ENCODE peak calls at places on chromosomes 1 and 21, in eight cellular contexts. Q is lower lobe of right lung, U is fibroblast of villous mesenchyme, W is adrenal gland, X is GM12878, B is kidney, T is bronchial epithelial cell, L is body of pancreas. J is an unnamed sample.

GRCh38 chr1:93575586-93576271 is 105.9 kb downstream of the BCAR3 start:
- DNase-seq in Q (no peak), U (no peak), W (no peak), X (no peak), B (no peak), T (peak), L (no peak), J (no peak)

GRCh38 chr21:28633803-28634572 is 358.7 kb downstream of the LTN1 start:
- DNase-seq in Q (no peak), U (peak), W (no peak), X (no peak), B (no peak), T (peak), L (no peak), J (no peak)

GRCh38 chr1:7575041-7575400 is 196.1 kb upstream of the VAMP3 start:
- DNase-seq in Q (no peak), U (no peak), W (no peak), X (no peak), B (no peak), T (no peak), L (no peak), J (no peak)

GRCh38 chr1:212167098-212167497 is 118.1 kb upstream of the PPP2R5A start:
- DNase-seq in Q (no peak), U (peak), W (peak), X (no peak), B (no peak), T (no peak), L (no peak), J (no peak)

GRCh38 chr1:245969274-245969673 is 537.8 kb downstream of the SMYD3 start:
- DNase-seq in Q (no peak), U (peak), W (no peak), X (no peak), B (no peak), T (peak), L (no peak), J (no peak)

GRCh38 chr1:225450491-225451191 is 22.8 kb upstream of the LBR start:
- DNase-seq in Q (peak), U (no peak), W (no peak), X (no peak), B (peak), T (no peak), L (no peak), J (no peak)

GRCh38 chr21:45455321-45456013 is 50.5 kb downstream of the COL18A1 start:
- DNase-seq in Q (no peak), U (peak), W (no peak), X (no peak), B (peak), T (peak), L (no peak), J (no peak)

GRCh38 chr1:218165687-218166088 is 119.4 kb upstream of the RRP15 start:
- DNase-seq in Q (no peak), U (peak), W (no peak), X (no peak), B (no peak), T (no peak), L (no peak), J (no peak)

GRCh38 chr1:119353851-119354250 is 14.7 kb upstream of the HAO2 start:
- DNase-seq in Q (no peak), U (no peak), W (no peak), X (no peak), B (no peak), T (no peak), L (no peak), J (no peak)

GRCh38 chr21:45515241-45516061 is 26.8 kb downstream of the SLC19A1 start:
- DNase-seq in Q (peak), U (no peak), W (no peak), X (no peak), B (peak), T (no peak), L (no peak), J (no peak)

GRCh38 chr1:2279210-2279639 is 51.1 kb downstream of the SKI start:
- DNase-seq in Q (peak), U (peak), W (no peak), X (no peak), B (peak), T (no peak), L (no peak), J (no peak)

GRCh38 chr1:243440406-243440805 is 184.6 kb downstream of the SDCCAG8 start:
- DNase-seq in Q (no peak), U (no peak), W (no peak), X (no peak), B (no peak), T (no peak), L (no peak), J (no peak)

GRCh38 chr1:77319036-77319705 is 37.4 kb downstream of the AK5 start:
- DNase-seq in Q (no peak), U (no peak), W (no peak), X (no peak), B (no peak), T (no peak), L (no peak), J (no peak)
- H3K4me3 ChIP-seq in Q (no peak), U (no peak), W (no peak), X (no peak), B (no peak), T (no peak), L (no peak), J (no peak)

GRCh38 chr1:178530520-178530919 is 17.6 kb downstream of the TEX35 start:
- DNase-seq in Q (no peak), U (no peak), W (no peak), X (no peak), B (no peak), T (no peak), L (no peak), J (no peak)

GRCh38 chr1:178528219-178528962 is 15.5 kb downstream of the TEX35 start:
- DNase-seq in Q (no peak), U (no peak), W (no peak), X (no peak), B (no peak), T (no peak), L (no peak), J (no peak)

GRCh38 chr1:178530037-178530402 is 17.1 kb downstream of the TEX35 start:
- DNase-seq in Q (no peak), U (peak), W (no peak), X (no peak), B (no peak), T (peak), L (no peak), J (no peak)

GRCh38 chr1:178528963-178529355 is 16.1 kb downstream of the TEX35 start:
- DNase-seq in Q (no peak), U (no peak), W (no peak), X (no peak), B (no peak), T (no peak), L (no peak), J (no peak)

GRCh38 chr1:178529364-178530036 is 16.6 kb downstream of the TEX35 start:
- DNase-seq in Q (no peak), U (no peak), W (no peak), X (no peak), B (no peak), T (peak), L (no peak), J (no peak)
- TF ChIP-seq CTCF in Q (no peak), U (no peak), W (no peak), X (no peak), B (no peak), T (no peak), L (no peak), J (no peak)

GRCh38 chr1:159830737-159831136 is 4.1 kb downstream of the SLAMF8 start:
- DNase-seq in Q (no peak), U (no peak), W (no peak), X (no peak), B (no peak), T (no peak), L (no peak), J (no peak)

GRCh38 chr1:159829822-159830455 is 3.3 kb downstream of the SLAMF8 start:
- DNase-seq in Q (no peak), U (peak), W (peak), X (no peak), B (peak), T (peak), L (no peak), J (no peak)

GRCh38 chr1:159832309-159832708 is 5.6 kb downstream of the SLAMF8 start:
- DNase-seq in Q (no peak), U (no peak), W (no peak), X (no peak), B (no peak), T (no peak), L (no peak), J (no peak)

GRCh38 chr1:159828916-159829634 is 2.4 kb downstream of the SLAMF8 start:
- DNase-seq in Q (peak), U (no peak), W (peak), X (peak), B (peak), T (no peak), L (peak), J (peak)

DNA sequence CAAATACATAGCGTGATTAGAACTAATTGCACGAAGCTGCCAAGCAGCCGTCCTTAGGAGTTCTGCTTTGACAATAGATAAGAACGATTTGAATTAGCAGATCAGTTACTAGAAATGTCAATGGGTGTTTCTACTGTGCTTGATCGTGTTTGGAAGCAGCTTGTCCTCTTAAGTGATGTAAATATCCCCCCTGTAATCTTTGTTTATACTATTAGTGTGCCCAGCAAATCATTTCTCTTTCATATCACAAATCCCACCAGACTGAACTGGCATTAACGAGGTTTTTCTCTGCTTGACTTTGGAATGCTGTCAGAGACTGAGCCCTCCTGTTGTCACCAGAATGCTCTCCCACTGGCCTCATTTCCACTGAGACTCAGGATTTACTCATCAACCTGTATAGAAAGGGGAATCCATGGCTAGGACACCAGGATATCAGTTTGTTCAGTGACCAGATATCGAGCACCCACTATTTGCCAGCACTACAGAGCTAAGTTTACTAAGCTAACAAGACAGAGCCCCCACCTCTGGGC is 5.1 kb downstream of the SLAMF8 start:
- DNase-seq in Q (no peak), U (no peak), W (no peak), X (no peak), B (no peak), T (no peak), L (no peak), J (no peak)
- H3K4me3 ChIP-seq in Q (no peak), U (no peak), W (no peak), X (no peak), B (no peak), T (no peak), L (no peak), J (no peak)

GRCh38 chr1:47527653-47528272 is 89.9 kb downstream of the FOXD2 start:
- DNase-seq in Q (no peak), U (no peak), W (no peak), X (no peak), B (no peak), T (peak), L (peak), J (peak)
- TF ChIP-seq CTCF in Q (peak), U (peak), W (no peak), X (peak), B (peak), T (peak), L (peak), J (peak)

GRCh38 chr1:203199481-203200058 is 13.1 kb upstream of the CHI3L1 start:
- DNase-seq in Q (no peak), U (no peak), W (no peak), X (no peak), B (no peak), T (no peak), L (no peak), J (no peak)
- H3K4me3 ChIP-seq in Q (no peak), U (no peak), W (no peak), X (no peak), B (no peak), T (no peak), L (no peak), J (no peak)

DNA sequence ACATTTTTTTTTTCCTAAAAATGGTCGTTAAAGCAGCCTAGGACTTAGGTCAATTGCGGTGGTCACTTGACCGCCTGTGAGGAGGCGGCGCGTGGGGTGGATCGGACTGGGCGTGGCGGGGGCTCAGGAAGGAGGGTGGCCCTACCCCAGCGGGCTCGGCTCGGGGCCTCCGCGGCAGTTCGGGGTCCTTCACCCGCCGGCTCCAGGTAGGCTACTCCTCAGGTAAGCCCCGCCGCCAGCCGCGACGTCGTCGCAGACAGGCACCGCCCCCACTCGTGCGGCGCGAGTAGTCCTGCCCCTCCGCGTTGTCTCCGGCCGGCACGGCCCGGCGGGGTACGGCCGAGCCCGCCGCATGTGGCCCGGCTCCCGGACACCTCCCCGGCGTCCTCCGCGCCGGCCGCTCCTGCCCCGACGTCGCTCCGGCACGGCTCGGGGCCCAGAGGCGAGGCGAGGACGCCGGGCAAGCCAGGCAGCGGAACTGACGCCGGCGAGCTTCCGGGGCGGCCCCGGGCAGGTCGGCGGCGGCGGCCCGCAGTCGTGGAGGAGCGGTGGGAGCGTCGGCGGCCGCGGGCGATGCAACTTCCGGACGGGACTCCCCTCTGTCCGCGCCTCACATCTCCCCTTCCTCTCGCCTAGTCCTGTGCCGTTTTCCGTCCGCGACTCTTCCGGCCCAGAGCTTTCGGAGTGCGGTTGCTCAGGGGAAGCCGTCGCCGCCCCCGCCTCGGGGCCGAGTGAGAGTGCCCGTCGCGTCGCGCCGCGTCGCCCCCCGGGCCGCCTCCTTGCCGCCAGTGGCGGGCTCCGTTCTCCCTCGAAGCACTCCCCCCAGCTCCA is at the start of gene AGO3:
- DNase-seq in Q (peak), U (peak), W (peak), X (peak), B (peak), T (peak), L (peak), J (peak)
- TF ChIP-seq CTCF in Q (no peak), U (no peak), W (no peak), X (no peak), B (no peak), T (no peak), L (no peak), J (no peak)

DNA sequence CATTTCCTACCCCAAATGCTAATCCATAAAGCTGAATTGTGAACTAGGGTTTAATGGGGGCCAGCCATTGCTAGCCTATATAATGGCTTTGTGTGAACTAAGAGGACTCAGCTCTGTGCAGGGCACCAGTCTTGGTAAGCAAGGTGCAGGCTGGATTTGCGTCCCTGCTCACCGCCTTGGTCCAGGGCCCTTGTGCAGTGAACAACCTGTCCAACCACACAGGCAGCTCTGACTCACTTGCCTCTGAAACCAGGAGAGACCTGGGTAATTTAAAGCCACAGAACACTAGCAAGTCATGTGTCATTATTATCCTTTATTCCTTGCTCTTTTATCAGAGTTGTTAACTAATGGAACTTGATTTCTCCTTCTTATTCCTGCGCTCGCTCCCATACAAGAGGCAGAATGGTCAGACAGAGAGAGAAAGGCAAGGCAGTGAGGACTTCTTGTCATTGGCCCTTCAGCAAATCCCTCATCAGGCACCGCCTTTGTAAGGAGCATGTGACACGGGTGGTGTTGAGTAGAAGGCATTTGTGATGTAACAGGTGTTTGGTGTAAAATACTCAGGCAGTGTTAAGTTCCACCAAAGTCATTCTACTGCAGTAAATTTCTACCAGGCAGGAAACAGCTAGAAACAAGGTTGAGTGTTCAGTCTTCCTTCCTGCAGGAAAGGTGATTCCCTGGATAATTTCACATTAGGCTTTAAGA is 67.3 kb upstream of the OLIG2 start:
- DNase-seq in Q (no peak), U (no peak), W (no peak), X (no peak), B (no peak), T (peak), L (no peak), J (no peak)
- H3K4me3 ChIP-seq in Q (no peak), U (no peak), W (no peak), X (no peak), B (no peak), T (no peak), L (no peak), J (no peak)